ENCODE peak calls at places on chromosomes 4 and X, in six cellular contexts. I is stimulated activated CD4-positive, alpha-beta T cell treated with anti-CD3 and anti-CD28 coated beads, Interleukin-12 subunit alpha, Interleukin-12 subunit beta, amount 100 ng/mL, for 4 hours; D is memory B cell; J is uterus; W is sciatic nerve; K is skeletal muscle cell. R is an unnamed sample.

GRCh38 chr4:103099691-103100392 is at the start of gene BDH2:
- DNase-seq in I (no peak), D (peak), J (peak), W (no peak), K (peak), R (peak)

GRCh38 chrX:128106630-128107029 is 54.4 kb upstream of the ACTRT1 start:
- DNase-seq in I (no peak), D (no peak), J (no peak), W (no peak), K (no peak), R (no peak)

GRCh38 chr4:24924309-24924781 is 11.5 kb upstream of the CCDC149 start:
- DNase-seq in I (no peak), D (no peak), J (no peak), W (no peak), K (peak), R (no peak)

GRCh38 chr4:3291969-3292570 is 751 bp upstream of the RGS12 start:
- DNase-seq in I (peak), D (no peak), J (peak), W (peak), K (no peak), R (no peak)

GRCh38 chrX:27039332-27039731 is 423.8 kb downstream of the PPP4R3C start:
- DNase-seq in I (no peak), D (no peak), J (no peak), W (no peak), K (no peak), R (no peak)

GRCh38 chrX:132483523-132483922 is 5.3 kb downstream of the MBNL3 start:
- DNase-seq in I (no peak), D (no peak), J (no peak), W (no peak), K (no peak), R (no peak)

GRCh38 chr4:121421594-121421993 is 40.8 kb upstream of the QRFPR start:
- DNase-seq in I (no peak), D (no peak), J (no peak), W (no peak), K (no peak), R (no peak)

GRCh38 chrX:132375941-132376340 is 112.9 kb downstream of the MBNL3 start:
- DNase-seq in I (no peak), D (no peak), J (no peak), W (no peak), K (no peak), R (no peak)

GRCh38 chr4:110042540-110043517 is 130.1 kb downstream of the EGF start:
- DNase-seq in I (no peak), D (no peak), J (no peak), W (no peak), K (no peak), R (no peak)

GRCh38 chr4:152943673-152944072 is 7.5 kb downstream of the FHDC1 start:
- DNase-seq in I (no peak), D (no peak), J (peak), W (no peak), K (peak), R (no peak)

GRCh38 chr4:88618782-88619485 is 26.7 kb downstream of the HERC3 start:
- DNase-seq in I (no peak), D (no peak), J (no peak), W (no peak), K (no peak), R (no peak)

GRCh38 chr4:104811727-104812126 is 317.0 kb upstream of the CXXC4 start:
- DNase-seq in I (no peak), D (no peak), J (no peak), W (no peak), K (no peak), R (no peak)

GRCh38 chrX:132532955-132533354 is 44.1 kb upstream of the MBNL3 start:
- DNase-seq in I (no peak), D (no peak), J (no peak), W (no peak), K (peak), R (no peak)

GRCh38 chr4:151267822-151268535 is 9.0 kb upstream of the PRSS48 start:
- DNase-seq in I (no peak), D (no peak), J (no peak), W (no peak), K (no peak), R (no peak)

GRCh38 chrX:53080628-53081580 is 1.3 kb upstream of the TSPYL2 start:
- DNase-seq in I (no peak), D (no peak), J (no peak), W (no peak), K (no peak), R (no peak)

GRCh38 chr4:77022581-77023133 is 53.1 kb downstream of the CCNI start:
- DNase-seq in I (no peak), D (no peak), J (no peak), W (no peak), K (peak), R (no peak)

GRCh38 chr4:138835833-138836521 is 179.6 kb upstream of the NOCT start:
- DNase-seq in I (no peak), D (no peak), J (no peak), W (no peak), K (peak), R (no peak)

GRCh38 chr4:3784469-3785291 is 18.5 kb downstream of the ADRA2C start:
- DNase-seq in I (no peak), D (no peak), J (no peak), W (no peak), K (no peak), R (no peak)

GRCh38 chrX:72641601-72642000 is 69.0 kb upstream of the HDAC8 start:
- DNase-seq in I (no peak), D (no peak), J (no peak), W (no peak), K (no peak), R (no peak)

GRCh38 chr4:85776091-85776490 is 301.1 kb downstream of the ARHGAP24 start:
- DNase-seq in I (no peak), D (no peak), J (no peak), W (no peak), K (no peak), R (no peak)

GRCh38 chr4:182807346-182807745 is 109.8 kb downstream of the DCTD start:
- DNase-seq in I (no peak), D (no peak), J (no peak), W (no peak), K (no peak), R (no peak)

GRCh38 chrX:154431321-154431720 is 2.8 kb downstream of the ATP6AP1 start:
- DNase-seq in I (no peak), D (no peak), J (no peak), W (no peak), K (no peak), R (no peak)

GRCh38 chr4:85861064-85861767 is 386.3 kb downstream of the ARHGAP24 start:
- DNase-seq in I (no peak), D (no peak), J (no peak), W (no peak), K (no peak), R (no peak)

GRCh38 chr4:74934016-74934821 is 1.3 kb downstream of the PARM1 start:
- DNase-seq in I (no peak), D (no peak), J (peak), W (no peak), K (no peak), R (no peak)

GRCh38 chr4:147194107-147194506 is 248.4 kb upstream of the TTC29 start:
- DNase-seq in I (no peak), D (no peak), J (no peak), W (no peak), K (no peak), R (no peak)

GRCh38 chr4:48538358-48538757 is 48.3 kb downstream of the ZAR1 start:
- DNase-seq in I (no peak), D (no peak), J (no peak), W (no peak), K (no peak), R (no peak)

GRCh38 chr4:2426711-2427275 is 8.0 kb downstream of the CFAP99 start:
- DNase-seq in I (no peak), D (no peak), J (no peak), W (no peak), K (no peak), R (no peak)

GRCh38 chr4:92270908-92271307 is 32.9 kb upstream of the GRID2 start:
- DNase-seq in I (no peak), D (no peak), J (no peak), W (no peak), K (no peak), R (no peak)